ENCODE peak calls at places on chromosome 15, in nine cellular contexts. H is cardiac muscle cell; R is CD8-positive, alpha-beta memory T cell; P is endothelial cell of umbilical vein; O is dorsolateral prefrontal cortex; I is astrocyte; K is GM23338; S is psoas muscle; T is A549. L is an unnamed sample.

GRCh38 chr15:100802421-100803157 is 77.0 kb upstream of the ALDH1A3 start:
- DNase-seq in I (no peak), T (no peak), K (no peak), R (no peak), O (no peak), H (no peak), S (no peak), P (no peak), L (no peak)

GRCh38 chr15:31280037-31280830 is 46.4 kb upstream of the KLF13 start:
- DNase-seq in O (peak), K (no peak), T (no peak), S (no peak), H (no peak), R (no peak), I (no peak), P (no peak), L (no peak)

GRCh38 chr15:72172796-72173195 is 24.8 kb downstream of the GRAMD2A start:
- DNase-seq in K (peak), R (no peak), H (no peak), T (no peak), O (no peak), S (no peak), P (no peak), I (no peak), L (no peak)

GRCh38 chr15:57259511-57260143 is 116.7 kb upstream of the CGNL1 start:
- DNase-seq in I (no peak), K (peak), H (peak), T (no peak), S (no peak), O (no peak), R (no peak), P (no peak), L (no peak)

GRCh38 chr15:70097337-70098169 is at the start of gene TLE3:
- DNase-seq in S (peak), K (peak), O (peak), H (peak), P (peak), I (peak), R (peak), T (peak), L (peak)

GRCh38 chr15:81002254-81003022 is 1.7 kb downstream of the TLNRD1 start:
- DNase-seq in I (no peak), K (peak), H (no peak), O (no peak), T (no peak), R (no peak), S (peak), P (peak), L (peak)

GRCh38 chr15:95086543-95087252 is 855.3 kb downstream of the MCTP2 start:
- DNase-seq in K (no peak), O (no peak), R (no peak), P (peak), H (no peak), T (no peak), S (no peak), I (peak), L (no peak)

GRCh38 chr15:60916032-60916673 is 312.9 kb downstream of the RORA start:
- DNase-seq in T (no peak), K (peak), I (no peak), S (no peak), H (no peak), O (no peak), P (no peak), R (no peak), L (no peak)

GRCh38 chr15:64070965-64071851 is 22.4 kb downstream of the CIAO2A start:
- DNase-seq in O (no peak), P (peak), S (peak), T (peak), I (peak), R (no peak), K (no peak), H (no peak), L (no peak)

GRCh38 chr15:66502491-66502890 is 2.2 kb downstream of the RPL4 start:
- DNase-seq in T (no peak), I (no peak), O (no peak), R (no peak), P (no peak), K (no peak), H (no peak), S (no peak), L (no peak)

GRCh38 chr15:23401627-23402026 is 45.4 kb downstream of the GOLGA6L2 start:
- DNase-seq in H (no peak), T (no peak), P (no peak), I (no peak), S (no peak), R (no peak), O (no peak), K (no peak), L (no peak)

GRCh38 chr15:66700412-66700801 is 1.6 kb upstream of the SMAD6 start:
- DNase-seq in T (no peak), K (no peak), O (no peak), S (no peak), R (no peak), I (no peak), H (no peak), P (no peak), L (no peak)

GRCh38 chr15:55279746-55280351 is 9.8 kb downstream of the RAB27A start:
- DNase-seq in H (no peak), T (peak), R (peak), P (peak), K (no peak), S (no peak), I (peak), O (no peak), L (no peak)

GRCh38 chr15:94929282-94929681 is 697.9 kb downstream of the MCTP2 start:
- DNase-seq in P (no peak), I (no peak), O (no peak), T (no peak), H (no peak), R (no peak), S (no peak), K (no peak), L (no peak)

GRCh38 chr15:27601239-27601942 is 497.7 kb downstream of the OCA2 start:
- DNase-seq in T (no peak), H (peak), K (no peak), I (peak), R (no peak), O (no peak), S (no peak), P (no peak), L (no peak)

GRCh38 chr15:36356978-36357582 is 222.3 kb upstream of the CDIN1 start:
- DNase-seq in H (no peak), P (peak), I (peak), R (no peak), S (no peak), O (no peak), K (no peak), T (no peak), L (no peak)

GRCh38 chr15:38670142-38671002 is 105.8 kb upstream of the RASGRP1 start:
- DNase-seq in P (no peak), H (no peak), S (no peak), T (no peak), K (no peak), I (no peak), O (no peak), R (peak), L (no peak)

GRCh38 chr15:98518823-98519561 is 129.3 kb upstream of the IGF1R start:
- DNase-seq in H (peak), T (peak), K (peak), I (peak), P (peak), R (peak), S (no peak), O (no peak), L (no peak)

GRCh38 chr15:45868109-45868691 is 233.4 kb downstream of the SQOR start:
- DNase-seq in T (no peak), O (no peak), H (no peak), P (no peak), R (no peak), S (no peak), K (no peak), I (no peak), L (no peak)

GRCh38 chr15:93703092-93703785 is 528.1 kb upstream of the MCTP2 start:
- DNase-seq in T (no peak), I (peak), O (no peak), K (no peak), R (no peak), S (no peak), H (no peak), P (no peak), L (no peak)

GRCh38 chr15:59838900-59839299 is 149.8 kb upstream of the BNIP2 start:
- DNase-seq in O (no peak), T (no peak), I (no peak), R (no peak), P (no peak), H (no peak), K (no peak), S (no peak), L (no peak)

GRCh38 chr15:64067564-64068030 is 21.3 kb upstream of the DAPK2 start:
- DNase-seq in R (peak), T (peak), H (peak), P (peak), K (peak), O (no peak), I (no peak), S (peak), L (no peak)

GRCh38 chr15:64158363-64159134 is 4.3 kb downstream of the PPIB start:
- DNase-seq in K (no peak), O (no peak), I (no peak), R (no peak), T (no peak), S (no peak), H (peak), P (no peak), L (no peak)

GRCh38 chr15:45521596-45522167 is 873 bp downstream of the SLC30A4 start:
- DNase-seq in T (no peak), O (no peak), K (peak), H (peak), R (no peak), S (no peak), P (peak), I (peak), L (no peak)

GRCh38 chr15:73956276-73957086 is 30.2 kb downstream of the LOXL1 start:
- DNase-seq in P (peak), K (no peak), S (peak), I (peak), H (no peak), R (no peak), T (no peak), O (no peak), L (no peak)

GRCh38 chr15:48062476-48062875 is 58.3 kb upstream of the SLC24A5 start:
- DNase-seq in H (no peak), R (no peak), P (peak), T (no peak), O (no peak), K (no peak), I (peak), S (no peak), L (no peak)

GRCh38 chr15:63606333-63606732 is 9.1 kb downstream of the FBXL22 start:
- DNase-seq in T (no peak), O (no peak), R (no peak), P (no peak), S (no peak), K (no peak), H (no peak), I (no peak), L (no peak)

GRCh38 chr15:38690737-38691332 is 126.2 kb upstream of the RASGRP1 start:
- DNase-seq in I (peak), H (peak), S (peak), R (peak), O (no peak), K (peak), P (peak), T (no peak), L (peak)

GRCh38 chr15:34366271-34367043 is 539 bp downstream of the LPCAT4 start:
- DNase-seq in S (peak), H (peak), K (peak), T (peak), O (no peak), P (peak), I (peak), R (peak), L (peak)

GRCh38 chr15:88656760-88657221 is 18.0 kb downstream of the ISG20 start:
- DNase-seq in I (no peak), O (no peak), T (no peak), S (no peak), K (no peak), R (no peak), H (no peak), P (no peak), L (no peak)

GRCh38 chr15:42971830-42972229 is 51.3 kb upstream of the TTBK2 start:
- DNase-seq in R (no peak), H (no peak), K (no peak), P (no peak), T (no peak), I (no peak), O (no peak), S (no peak), L (no peak)

GRCh38 chr15:69919816-69920215 is 177.9 kb downstream of the TLE3 start:
- DNase-seq in S (no peak), P (no peak), K (peak), T (no peak), H (peak), I (no peak), R (no peak), O (no peak), L (no peak)

GRCh38 chr15:89114974-89115373 is 26.7 kb downstream of the ABHD2 start:
- DNase-seq in S (no peak), P (peak), K (peak), I (peak), T (no peak), H (peak), O (no peak), R (no peak), L (no peak)

DNA sequence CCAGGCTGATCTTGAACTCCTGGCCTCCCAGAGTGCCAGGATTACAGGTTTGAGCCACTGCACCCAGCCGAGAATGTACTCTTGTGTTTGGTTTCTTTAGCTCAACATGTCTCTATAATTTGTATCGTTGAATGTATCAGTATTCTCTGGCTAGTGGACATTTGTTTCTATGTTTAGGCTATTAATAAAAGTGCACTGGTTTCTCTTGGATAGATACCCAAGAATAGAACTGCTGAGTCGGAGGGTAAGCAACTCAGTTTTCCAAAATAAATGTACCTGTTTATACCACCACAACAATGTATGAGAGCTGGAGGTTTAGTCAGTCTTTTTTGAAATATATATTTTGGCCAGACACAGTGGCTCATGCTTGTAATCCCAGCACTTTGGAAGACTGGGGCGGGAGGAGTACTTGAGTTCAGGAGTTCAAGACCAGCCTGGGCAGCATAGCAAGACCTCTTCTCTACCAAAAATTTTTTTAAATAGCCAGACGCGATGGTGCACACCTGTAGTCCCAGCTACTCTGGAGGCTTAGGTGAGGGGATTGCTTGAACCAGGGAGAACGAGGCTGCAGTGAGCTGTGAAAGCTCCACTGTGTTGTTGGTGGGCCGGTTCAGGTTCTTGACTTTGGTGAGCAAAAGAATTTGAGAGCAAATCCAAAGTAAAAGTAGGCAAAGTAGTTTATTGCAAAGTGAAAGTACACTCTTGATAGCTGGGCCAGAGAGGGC is 7.7 kb upstream of the IVD start:
- DNase-seq in I (no peak), O (no peak), T (no peak), R (no peak), P (no peak), H (no peak), K (no peak), S (no peak), L (no peak)
- H3K4me3 ChIP-seq in I (no peak), O (no peak), T (no peak), R (no peak), P (no peak), H (no peak), K (no peak), S (no peak), L (no peak)

GRCh38 chr15:84697353-84697990 is 18.5 kb downstream of the SEC11A start:
- DNase-seq in P (no peak), K (no peak), T (no peak), R (no peak), O (no peak), S (no peak), H (no peak), I (no peak), L (no peak)
- H3K27ac ChIP-seq in P (no peak), K (no peak), T (no peak), R (no peak), O (no peak), S (no peak), H (no peak), I (no peak), L (no peak)

GRCh38 chr15:79194386-79194785 is 88.1 kb upstream of the ANKRD34C start:
- DNase-seq in O (no peak), T (no peak), K (no peak), R (no peak), H (no peak), S (no peak), I (no peak), P (no peak), L (no peak)

GRCh38 chr15:79192462-79193036 is 90.0 kb upstream of the ANKRD34C start:
- DNase-seq in O (no peak), S (no peak), T (no peak), I (peak), K (no peak), P (no peak), H (peak), R (no peak), L (no peak)

GRCh38 chr15:79195239-79195638 is 87.3 kb upstream of the ANKRD34C start:
- DNase-seq in O (no peak), H (no peak), R (no peak), I (no peak), T (no peak), P (no peak), K (no peak), S (no peak), L (no peak)

GRCh38 chr15:79195802-79196201 is 86.7 kb upstream of the ANKRD34C start:
- DNase-seq in I (no peak), O (no peak), S (no peak), K (peak), T (no peak), R (no peak), P (no peak), H (no peak), L (no peak)

DNA sequence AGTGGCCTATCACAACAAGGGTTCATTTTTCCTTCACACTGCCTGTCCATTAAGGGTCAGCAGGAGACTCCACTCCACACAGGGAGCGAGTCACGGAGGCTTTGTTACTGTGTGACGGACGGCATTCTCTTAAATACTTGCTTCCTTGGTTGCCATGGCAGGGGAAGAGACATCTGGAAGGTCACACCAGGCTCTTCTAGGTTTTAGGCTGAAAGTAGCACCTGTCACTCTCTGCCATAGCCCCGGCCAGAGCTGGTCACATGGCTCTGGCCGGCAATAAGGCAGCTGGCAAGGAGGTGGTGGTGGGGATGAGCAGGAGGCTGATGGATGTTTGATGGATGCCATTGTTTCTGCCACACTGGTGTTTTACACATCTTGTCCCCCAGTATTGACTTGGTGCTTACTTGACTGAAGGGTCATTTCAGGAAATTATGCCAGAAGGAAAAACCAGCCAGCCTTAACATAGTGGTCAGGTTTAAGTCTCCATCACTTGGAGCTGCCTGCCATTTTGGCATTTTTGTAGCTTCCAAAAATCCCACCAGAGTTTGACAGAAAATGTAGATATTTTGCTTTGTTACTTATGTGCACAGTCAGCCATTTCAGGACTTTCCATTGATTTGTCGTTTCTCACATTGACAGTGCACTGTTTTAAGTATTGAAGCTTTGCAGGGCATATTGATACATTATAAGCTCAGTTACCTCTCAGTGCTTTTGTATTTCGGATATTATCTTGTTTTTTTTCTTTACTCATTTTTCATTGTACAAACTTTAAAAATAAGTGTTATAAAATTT is 89.2 kb upstream of the ANKRD34C start:
- DNase-seq in I (no peak), H (no peak), K (no peak), P (no peak), S (no peak), O (no peak), R (no peak), T (no peak), L (no peak)
- H3K4me3 ChIP-seq in I (no peak), H (no peak), K (no peak), P (no peak), S (no peak), O (no peak), R (no peak), T (no peak), L (no peak)

GRCh38 chr15:25329685-25330084 is 109.1 kb downstream of the UBE3A start:
- DNase-seq in O (no peak), I (no peak), T (no peak), H (no peak), P (no peak), S (no peak), R (no peak), K (no peak), L (no peak)

GRCh38 chr15:25323420-25323819 is 115.4 kb downstream of the UBE3A start:
- DNase-seq in K (no peak), T (no peak), S (no peak), O (no peak), R (no peak), H (no peak), P (no peak), I (no peak), L (no peak)

GRCh38 chr15:25331404-25331803 is 107.4 kb downstream of the UBE3A start:
- DNase-seq in P (no peak), S (no peak), K (no peak), H (no peak), T (no peak), O (no peak), R (no peak), I (no peak), L (no peak)

GRCh38 chr15:25331860-25332259 is 107.0 kb downstream of the UBE3A start:
- DNase-seq in R (no peak), P (no peak), T (no peak), I (no peak), K (no peak), S (no peak), O (no peak), H (no peak), L (no peak)

GRCh38 chr15:25327671-25328070 is 111.2 kb downstream of the UBE3A start:
- DNase-seq in K (no peak), O (no peak), R (no peak), P (no peak), T (no peak), S (no peak), I (no peak), H (no peak), L (no peak)
- H3K27ac ChIP-seq in K (no peak), O (no peak), R (no peak), P (no peak), T (no peak), S (no peak), I (no peak), H (no peak), L (no peak)

L was measured in lower lobe of right lung.